ENCODE peak calls at places on chromosomes 6 and 20, in ten cellular contexts. Y is neural progenitor cell, U is mesenchymal stem cell, V is IMR-90, R is stomach, X is esophagus squamous epithelium, S is A673, T is ovary, Q is body of pancreas, H is lower lobe of right lung. E is an unnamed sample.

GRCh38 chr20:14921546-14921945 is 584.1 kb upstream of the FLRT3 start:
- DNase-seq in Y (no peak), U (no peak), V (no peak), R (no peak), X (no peak), S (peak; percentile 7), T (no peak), Q (no peak), H (no peak), E (no peak)

GRCh38 chr6:132132911-132133639 is 181.9 kb upstream of the CCN2 start:
- DNase-seq in Y (no peak), U (peak; percentile 69), V (peak; percentile 85), R (no peak), X (no peak), S (peak; percentile 22), T (no peak), Q (no peak), H (no peak), E (no peak)

GRCh38 chr6:20952605-20953004 is 418.3 kb downstream of the CDKAL1 start:
- DNase-seq in Y (no peak), U (peak; percentile 79), V (peak; percentile 83), R (no peak), X (no peak), S (peak; percentile 46), T (no peak), Q (no peak), H (no peak), E (no peak)

GRCh38 chr6:132320007-132320406 is 81.3 kb downstream of the MOXD1 start:
- DNase-seq in Y (no peak), U (peak; percentile 71), V (peak; percentile 83), R (no peak), X (no peak), S (no peak), T (no peak), Q (no peak), H (no peak), E (no peak)

GRCh38 chr6:158849899-158850806 is 31.0 kb upstream of the EZR start:
- DNase-seq in Y (no peak), U (peak; percentile 94), V (peak; percentile 97), R (peak; percentile 54), X (no peak), S (peak; percentile 63), T (no peak), Q (peak; percentile 65), H (no peak), E (peak; percentile 98)

GRCh38 chr6:63660737-63661136 is 25.1 kb downstream of the PHF3 start:
- DNase-seq in Y (no peak), U (no peak), V (no peak), R (no peak), X (no peak), S (no peak), T (no peak), Q (no peak), H (no peak), E (no peak)

GRCh38 chr20:39210331-39211074 is 248.4 kb downstream of the DHX35 start:
- DNase-seq in Y (peak; percentile 41), U (no peak), V (no peak), R (peak; percentile 49), X (no peak), S (no peak), T (no peak), Q (no peak), H (no peak), E (peak; percentile 10)

GRCh38 chr20:62022575-62023139 is 43.0 kb downstream of the TAF4 start:
- DNase-seq in Y (no peak), U (no peak), V (no peak), R (no peak), X (no peak), S (no peak), T (no peak), Q (no peak), H (no peak), E (no peak)

GRCh38 chr20:25292176-25292891 is 44.4 kb downstream of the PYGB start:
- DNase-seq in Y (no peak), U (no peak), V (no peak), R (no peak), X (no peak), S (no peak), T (no peak), Q (peak; percentile 12), H (no peak), E (no peak)

GRCh38 chr6:107079429-107079828 is 35.9 kb downstream of the BEND3 start:
- DNase-seq in Y (no peak), U (no peak), V (no peak), R (no peak), X (no peak), S (peak; percentile 35), T (no peak), Q (no peak), H (no peak), E (no peak)

GRCh38 chr6:150865043-150865405 is 478 bp upstream of the MTHFD1L start:
- DNase-seq in Y (no peak), U (peak; percentile 31), V (peak; percentile 39), R (no peak), X (no peak), S (no peak), T (no peak), Q (no peak), H (no peak), E (no peak)

GRCh38 chr6:138403324-138403800 is 661 bp upstream of the HEBP2 start:
- DNase-seq in Y (peak; percentile 47), U (peak; percentile 58), V (no peak), R (peak; percentile 36), X (no peak), S (peak; percentile 40), T (peak; percentile 62), Q (peak; percentile 43), H (peak; percentile 65), E (peak; percentile 13)

GRCh38 chr6:3522561-3523287 is 65.9 kb upstream of the SLC22A23 start:
- DNase-seq in Y (no peak), U (peak; percentile 43), V (peak; percentile 91), R (no peak), X (no peak), S (no peak), T (no peak), Q (no peak), H (no peak), E (no peak)

GRCh38 chr6:97240222-97240621 is 42.8 kb downstream of the MMS22L start:
- DNase-seq in Y (no peak), U (no peak), V (peak; percentile 74), R (no peak), X (no peak), S (no peak), T (no peak), Q (no peak), H (no peak), E (no peak)

GRCh38 chr6:124661231-124661630 is 301.0 kb upstream of the RNF217 start:
- DNase-seq in Y (peak; percentile 67), U (no peak), V (no peak), R (no peak), X (no peak), S (no peak), T (no peak), Q (no peak), H (no peak), E (no peak)

GRCh38 chr20:45343867-45344721 is 4.1 kb downstream of the SDC4 start:
- DNase-seq in Y (no peak), U (peak; percentile 93), V (peak; percentile 93), R (peak; percentile 68), X (no peak), S (peak; percentile 60), T (no peak), Q (peak; percentile 89), H (no peak), E (peak; percentile 96)

GRCh38 chr20:57309544-57310115 is 20.0 kb upstream of the SPO11 start:
- DNase-seq in Y (no peak), U (no peak), V (no peak), R (no peak), X (no peak), S (no peak), T (no peak), Q (no peak), H (no peak), E (no peak)

GRCh38 chr20:23156170-23156841 is 70.2 kb upstream of the CD93 start:
- DNase-seq in Y (no peak), U (peak; percentile 89), V (peak; percentile 82), R (peak; percentile 37), X (no peak), S (no peak), T (no peak), Q (no peak), H (peak; percentile 76), E (no peak)
- H3K4me1 ChIP-seq in Y (peaks cover 18% of the 10 kb centered on the region), U (peaks cover 22% of the 10 kb centered on the region), V (peaks cover 25% of the 10 kb centered on the region), R (peaks cover 55% of the 10 kb centered on the region), X (peaks cover 91% of the 10 kb centered on the region), S (peaks cover 9% of the 10 kb centered on the region), T (peaks cover 11% of the 10 kb centered on the region), Q (no peaks in the 10 kb centered on the region), H (peaks cover 73% of the 10 kb centered on the region), E (peaks cover 8% of the 10 kb centered on the region)

DNA sequence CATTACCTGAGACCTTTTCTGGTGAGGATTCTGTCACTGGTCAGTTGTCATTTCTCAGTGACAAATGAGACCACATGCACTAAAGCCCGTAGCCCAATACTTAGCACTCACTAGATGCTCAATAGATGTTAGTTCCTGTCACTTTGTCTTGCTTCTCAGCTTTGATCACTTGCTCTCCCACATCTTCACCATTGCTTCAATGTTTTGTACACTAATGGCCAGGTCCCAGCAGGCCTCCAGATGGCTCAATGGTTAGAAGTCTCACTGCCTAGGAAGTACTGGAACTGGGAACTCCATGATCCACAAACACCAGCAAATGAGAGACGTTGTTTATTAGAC is 502.8 kb upstream of the JARID2 start:
- DNase-seq in Y (no peak), U (no peak), V (no peak), R (no peak), X (no peak), S (no peak), T (no peak), Q (no peak), H (no peak), E (no peak)
- H3K4me3 ChIP-seq in Y (no peak overlapping the region), U (no peak overlapping the region), V (no peak overlapping the region), R (no peak overlapping the region), X (no peak overlapping the region), S (no peak overlapping the region), T (no peak overlapping the region), Q (no peak overlapping the region), H (no peak overlapping the region), E (no peak overlapping the region)

GRCh38 chr6:155077331-155077730 is 82.2 kb downstream of the TIAM2 start:
- DNase-seq in Y (no peak), U (no peak), V (no peak), R (no peak), X (no peak), S (no peak), T (no peak), Q (no peak), H (no peak), E (no peak)
- H3K4me1 ChIP-seq in Y (peaks cover 10% of the 10 kb centered on the region), U (no peaks in the 10 kb centered on the region), V (peaks cover 2% of the 10 kb centered on the region), R (no peaks in the 10 kb centered on the region), X (no peaks in the 10 kb centered on the region), S (no peaks in the 10 kb centered on the region), T (peaks cover 9% of the 10 kb centered on the region), Q (peaks cover 11% of the 10 kb centered on the region), H (no peaks in the 10 kb centered on the region), E (no peaks in the 10 kb centered on the region)

DNA sequence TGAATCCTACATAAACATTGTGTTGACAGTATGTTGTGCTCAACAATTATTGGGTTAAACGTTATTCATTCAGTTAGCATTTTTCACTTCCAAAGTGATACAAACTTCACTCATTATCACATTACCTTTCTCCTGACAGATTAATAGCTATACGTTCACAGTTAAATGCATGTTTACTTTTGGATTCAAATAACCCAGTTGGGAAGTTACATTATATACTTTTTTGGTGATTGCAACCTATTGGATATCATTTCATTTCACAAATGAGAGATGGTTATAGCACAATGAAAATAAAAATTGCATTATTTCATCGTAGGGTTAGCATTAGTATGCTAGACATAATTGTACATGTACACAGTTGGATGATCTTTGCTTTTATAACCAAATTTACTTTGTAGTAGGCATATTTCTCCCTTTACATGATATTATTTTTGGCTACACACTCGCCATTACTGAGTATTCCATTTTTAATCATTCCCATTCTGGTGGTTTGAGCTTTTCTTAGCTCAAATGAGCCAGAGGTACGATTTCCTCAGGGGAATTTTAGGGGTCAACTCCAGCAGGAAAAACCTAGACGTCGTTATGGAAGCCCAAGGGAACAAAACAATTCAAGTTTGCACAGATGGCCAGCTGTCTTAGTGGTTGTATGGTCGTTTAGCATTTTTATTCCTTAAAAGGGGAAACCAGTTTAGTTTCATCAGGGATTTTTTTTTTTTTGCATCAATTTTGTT is 2.0 kb upstream of the HIVEP1 start:
- DNase-seq in Y (no peak), U (peak; percentile 76), V (peak; percentile 59), R (no peak), X (no peak), S (peak; percentile 20), T (no peak), Q (no peak), H (no peak), E (peak; percentile 16)
- H3K4me3 ChIP-seq in Y (peak overlapping the region; percentile 85), U (no peak overlapping the region), V (peak overlapping the region; percentile 59), R (peak overlapping the region; percentile 59), X (peak overlapping the region; percentile 80), S (peak overlapping the region; percentile 82), T (peak overlapping the region; percentile 71), Q (no peak overlapping the region), H (peak overlapping the region; percentile 73), E (peak overlapping the region; percentile 99)

E was measured in small intestine.